ENCODE peak calls at places on chromosomes 16 and 17, in seven cellular contexts. One of them, this sample, is unnamed. For H3K79me2 and H3K4me1, the result is how much of the 10 kb centered on the place peaks cover.

GRCh38 chr16:2276501-2277195 is 8.7 kb upstream of the RNPS1 start:
- DNase-seq in MM.1S: no peak
- DNase-seq in fibroblast of lung: no peak
- DNase-seq in neural progenitor cell: no peak
- DNase-seq in mammary epithelial cell: no peak
- DNase-seq in SK-N-SH: no peak
- DNase-seq in mesendoderm: no peak
- DNase-seq in this sample: no peak

GRCh38 chr16:24635900-24636610 is 93.4 kb upstream of the TNRC6A start:
- DNase-seq in MM.1S: no peak
- DNase-seq in fibroblast of lung: peak
- DNase-seq in neural progenitor cell: no peak
- DNase-seq in mammary epithelial cell: peak
- DNase-seq in SK-N-SH: peak
- DNase-seq in mesendoderm: no peak
- DNase-seq in this sample: peak

GRCh38 chr17:68424861-68425260 is 32.4 kb downstream of the WIPI1 start:
- DNase-seq in MM.1S: no peak
- DNase-seq in fibroblast of lung: no peak
- DNase-seq in neural progenitor cell: peak
- DNase-seq in mammary epithelial cell: peak
- DNase-seq in SK-N-SH: no peak
- DNase-seq in mesendoderm: peak
- DNase-seq in this sample: peak

GRCh38 chr16:88971371-88972097 is 5.5 kb downstream of the CBFA2T3 start:
- DNase-seq in MM.1S: no peak
- DNase-seq in fibroblast of lung: no peak
- DNase-seq in neural progenitor cell: no peak
- DNase-seq in mammary epithelial cell: no peak
- DNase-seq in SK-N-SH: no peak
- DNase-seq in mesendoderm: no peak
- DNase-seq in this sample: no peak

GRCh38 chr17:62562656-62563055 is 64.8 kb upstream of the MRC2 start:
- DNase-seq in MM.1S: no peak
- DNase-seq in fibroblast of lung: peak
- DNase-seq in neural progenitor cell: no peak
- DNase-seq in mammary epithelial cell: peak
- DNase-seq in SK-N-SH: no peak
- DNase-seq in mesendoderm: no peak
- DNase-seq in this sample: peak

GRCh38 chr17:8080799-8081219 is 6.7 kb downstream of the ALOX12B start:
- DNase-seq in MM.1S: no peak
- DNase-seq in fibroblast of lung: no peak
- DNase-seq in neural progenitor cell: no peak
- DNase-seq in mammary epithelial cell: no peak
- DNase-seq in SK-N-SH: no peak
- DNase-seq in mesendoderm: no peak
- DNase-seq in this sample: no peak

GRCh38 chr17:60158751-60159478 is 9.1 kb downstream of the CA4 start:
- DNase-seq in MM.1S: no peak
- DNase-seq in fibroblast of lung: no peak
- DNase-seq in neural progenitor cell: no peak
- DNase-seq in mammary epithelial cell: no peak
- DNase-seq in SK-N-SH: peak
- DNase-seq in mesendoderm: no peak
- DNase-seq in this sample: no peak

GRCh38 chr17:40122466-40122943 is 734 bp downstream of the MSL1 start:
- DNase-seq in MM.1S: peak
- DNase-seq in fibroblast of lung: peak
- DNase-seq in neural progenitor cell: peak
- DNase-seq in mammary epithelial cell: peak
- DNase-seq in SK-N-SH: peak
- DNase-seq in mesendoderm: peak
- DNase-seq in this sample: peak

GRCh38 chr17:1907818-1908698 is 78.3 kb downstream of the RPA1 start:
- DNase-seq in MM.1S: no peak
- DNase-seq in fibroblast of lung: peak
- DNase-seq in neural progenitor cell: peak
- DNase-seq in mammary epithelial cell: no peak
- DNase-seq in SK-N-SH: no peak
- DNase-seq in mesendoderm: peak
- DNase-seq in this sample: peak

GRCh38 chr16:50598256-50598894 is 50.2 kb downstream of the NKD1 start:
- DNase-seq in MM.1S: no peak
- DNase-seq in fibroblast of lung: no peak
- DNase-seq in neural progenitor cell: no peak
- DNase-seq in mammary epithelial cell: no peak
- DNase-seq in SK-N-SH: peak
- DNase-seq in mesendoderm: no peak
- DNase-seq in this sample: no peak

GRCh38 chr16:2813661-2814288 is 3.3 kb upstream of the PRSS21 start:
- DNase-seq in MM.1S: no peak
- DNase-seq in fibroblast of lung: no peak
- DNase-seq in neural progenitor cell: no peak
- DNase-seq in mammary epithelial cell: no peak
- DNase-seq in SK-N-SH: no peak
- DNase-seq in mesendoderm: no peak
- DNase-seq in this sample: no peak

GRCh38 chr16:74184839-74185238 is 111.8 kb upstream of the PSMD7 start:
- DNase-seq in MM.1S: no peak
- DNase-seq in fibroblast of lung: no peak
- DNase-seq in neural progenitor cell: no peak
- DNase-seq in mammary epithelial cell: no peak
- DNase-seq in SK-N-SH: no peak
- DNase-seq in mesendoderm: no peak
- DNase-seq in this sample: no peak

GRCh38 chr17:74569392-74570003 is 2.2 kb upstream of the CD300H start:
- DNase-seq in MM.1S: peak
- DNase-seq in fibroblast of lung: peak
- DNase-seq in neural progenitor cell: no peak
- DNase-seq in mammary epithelial cell: peak
- DNase-seq in SK-N-SH: no peak
- DNase-seq in mesendoderm: peak
- DNase-seq in this sample: peak

GRCh38 chr17:31197991-31198390 is 99.0 kb downstream of the OMG start:
- DNase-seq in MM.1S: no peak
- DNase-seq in fibroblast of lung: no peak
- DNase-seq in neural progenitor cell: no peak
- DNase-seq in mammary epithelial cell: peak
- DNase-seq in SK-N-SH: no peak
- DNase-seq in mesendoderm: no peak
- DNase-seq in this sample: peak

GRCh38 chr17:74274060-74274702 is at the start of gene DNAI2:
- DNase-seq in MM.1S: no peak
- DNase-seq in fibroblast of lung: no peak
- DNase-seq in neural progenitor cell: peak
- DNase-seq in mammary epithelial cell: no peak
- DNase-seq in SK-N-SH: peak
- DNase-seq in mesendoderm: peak
- DNase-seq in this sample: no peak

GRCh38 chr17:21373034-21373433 is 3.1 kb upstream of the KCNJ12 start:
- DNase-seq in MM.1S: peak
- DNase-seq in fibroblast of lung: no peak
- DNase-seq in neural progenitor cell: no peak
- DNase-seq in mammary epithelial cell: no peak
- DNase-seq in SK-N-SH: no peak
- DNase-seq in mesendoderm: no peak
- DNase-seq in this sample: no peak

GRCh38 chr16:89312194-89312593 is 94.7 kb downstream of the ZNF778 start:
- DNase-seq in MM.1S: no peak
- DNase-seq in fibroblast of lung: no peak
- DNase-seq in neural progenitor cell: no peak
- DNase-seq in mammary epithelial cell: no peak
- DNase-seq in SK-N-SH: no peak
- DNase-seq in mesendoderm: no peak
- DNase-seq in this sample: no peak

GRCh38 chr16:66515543-66516171 is 34.3 kb downstream of the TK2 start:
- DNase-seq in MM.1S: peak
- DNase-seq in fibroblast of lung: peak
- DNase-seq in neural progenitor cell: no peak
- DNase-seq in mammary epithelial cell: no peak
- DNase-seq in SK-N-SH: no peak
- DNase-seq in mesendoderm: peak
- DNase-seq in this sample: peak

GRCh38 chr16:30922420-30922959 is 882 bp upstream of the FBXL19 start:
- DNase-seq in MM.1S: peak
- DNase-seq in fibroblast of lung: peak
- DNase-seq in neural progenitor cell: peak
- DNase-seq in mammary epithelial cell: peak
- DNase-seq in SK-N-SH: peak
- DNase-seq in mesendoderm: peak
- DNase-seq in this sample: peak

GRCh38 chr17:73494096-73494954 is 149.9 kb downstream of the SDK2 start:
- DNase-seq in MM.1S: no peak
- DNase-seq in fibroblast of lung: no peak
- DNase-seq in neural progenitor cell: no peak
- DNase-seq in mammary epithelial cell: no peak
- DNase-seq in SK-N-SH: peak
- DNase-seq in mesendoderm: no peak
- DNase-seq in this sample: no peak

GRCh38 chr16:47713225-47713595 is 252.1 kb downstream of the PHKB start:
- DNase-seq in MM.1S: no peak
- DNase-seq in fibroblast of lung: peak
- DNase-seq in neural progenitor cell: no peak
- DNase-seq in mammary epithelial cell: peak
- DNase-seq in SK-N-SH: peak
- DNase-seq in mesendoderm: no peak
- DNase-seq in this sample: peak

GRCh38 chr16:89504061-89504460 is 4.1 kb upstream of the SPG7 start:
- DNase-seq in MM.1S: no peak
- DNase-seq in fibroblast of lung: no peak
- DNase-seq in neural progenitor cell: no peak
- DNase-seq in mammary epithelial cell: no peak
- DNase-seq in SK-N-SH: no peak
- DNase-seq in mesendoderm: no peak
- DNase-seq in this sample: no peak

GRCh38 chr17:49110504-49110903 is 22.1 kb upstream of the B4GALNT2 start:
- DNase-seq in MM.1S: no peak
- DNase-seq in fibroblast of lung: no peak
- DNase-seq in neural progenitor cell: no peak
- DNase-seq in mammary epithelial cell: peak
- DNase-seq in SK-N-SH: no peak
- DNase-seq in mesendoderm: no peak
- DNase-seq in this sample: peak

GRCh38 chr17:49111934-49112333 is 20.6 kb upstream of the B4GALNT2 start:
- DNase-seq in MM.1S: no peak
- DNase-seq in fibroblast of lung: no peak
- DNase-seq in neural progenitor cell: no peak
- DNase-seq in mammary epithelial cell: peak
- DNase-seq in SK-N-SH: no peak
- DNase-seq in mesendoderm: no peak
- DNase-seq in this sample: peak

GRCh38 chr17:49106366-49107210 is 26.0 kb upstream of the B4GALNT2 start:
- DNase-seq in MM.1S: no peak
- DNase-seq in fibroblast of lung: peak
- DNase-seq in neural progenitor cell: no peak
- DNase-seq in mammary epithelial cell: peak
- DNase-seq in SK-N-SH: no peak
- DNase-seq in mesendoderm: peak
- DNase-seq in this sample: peak

GRCh38 chr17:49107211-49107557 is 25.4 kb upstream of the B4GALNT2 start:
- DNase-seq in MM.1S: no peak
- DNase-seq in fibroblast of lung: no peak
- DNase-seq in neural progenitor cell: no peak
- DNase-seq in mammary epithelial cell: no peak
- DNase-seq in SK-N-SH: no peak
- DNase-seq in mesendoderm: no peak
- DNase-seq in this sample: no peak

GRCh38 chr17:49108318-49108717 is 24.3 kb upstream of the B4GALNT2 start:
- DNase-seq in MM.1S: no peak
- DNase-seq in fibroblast of lung: peak
- DNase-seq in neural progenitor cell: no peak
- DNase-seq in mammary epithelial cell: peak
- DNase-seq in SK-N-SH: no peak
- DNase-seq in mesendoderm: peak
- DNase-seq in this sample: peak
- H3K79me2 ChIP-seq in MM.1S: under half
- H3K79me2 ChIP-seq in fibroblast of lung: under half
- H3K79me2 ChIP-seq in neural progenitor cell: under half
- H3K79me2 ChIP-seq in mammary epithelial cell: under half
- H3K79me2 ChIP-seq in SK-N-SH: under half
- H3K79me2 ChIP-seq in mesendoderm: under half
- H3K79me2 ChIP-seq in this sample: under half

DNA sequence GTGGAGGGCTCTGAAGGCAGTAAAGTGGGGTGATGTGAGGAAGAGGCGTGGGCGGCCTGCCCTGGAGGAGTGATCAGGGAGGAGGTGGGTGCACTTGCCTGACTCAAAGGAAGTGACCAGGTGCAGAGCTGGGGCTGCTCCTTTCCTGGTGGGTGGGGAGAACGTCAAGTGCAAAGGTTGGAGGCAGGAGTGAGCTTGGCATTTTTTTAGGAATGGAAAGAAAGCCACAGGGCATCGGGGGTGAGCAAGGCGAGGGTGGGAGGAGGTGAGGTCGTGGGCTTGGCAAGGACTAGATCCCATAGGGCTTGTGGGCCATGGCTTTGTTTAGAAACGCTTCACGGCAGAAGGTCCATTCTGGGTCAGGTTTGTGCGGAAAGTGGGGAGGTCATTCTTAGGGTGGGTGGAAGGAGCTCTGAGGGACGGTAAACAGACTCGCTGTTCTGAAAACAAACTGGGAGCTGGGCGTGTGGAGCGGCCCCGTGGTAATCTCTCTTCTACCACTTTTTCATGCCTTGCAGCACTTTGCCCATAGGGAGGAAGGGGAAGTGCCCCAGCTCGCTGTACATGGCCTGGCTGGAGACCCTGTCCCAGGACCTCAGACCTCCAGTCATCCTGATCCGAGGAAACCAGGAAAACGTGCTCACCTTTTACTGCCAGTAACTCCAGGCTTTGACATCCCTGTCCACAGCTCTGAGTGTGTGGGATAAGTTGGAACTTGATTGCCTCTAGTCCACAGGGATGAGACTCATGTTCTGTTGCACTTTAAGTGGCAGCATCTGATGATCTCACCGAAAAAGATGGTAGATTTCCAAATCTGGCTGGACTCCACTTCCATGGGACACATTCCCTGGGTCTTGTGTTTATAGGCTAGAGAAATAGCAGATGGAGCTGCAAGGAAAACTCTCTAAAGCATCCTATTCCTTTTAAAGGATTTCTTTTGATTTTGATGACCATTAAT is 18.9 kb upstream of the HERPUD1 start:
- DNase-seq in MM.1S: no peak
- DNase-seq in fibroblast of lung: peak
- DNase-seq in neural progenitor cell: no peak
- DNase-seq in mammary epithelial cell: peak
- DNase-seq in SK-N-SH: no peak
- DNase-seq in mesendoderm: no peak
- DNase-seq in this sample: no peak
- H3K4me1 ChIP-seq in MM.1S: half or more
- H3K4me1 ChIP-seq in fibroblast of lung: under half
- H3K4me1 ChIP-seq in neural progenitor cell: under half
- H3K4me1 ChIP-seq in mammary epithelial cell: under half
- H3K4me1 ChIP-seq in SK-N-SH: under half
- H3K4me1 ChIP-seq in mesendoderm: under half
- H3K4me1 ChIP-seq in this sample: under half

GRCh38 chr16:69890114-69890890 is 60.8 kb upstream of the CLEC18A start:
- DNase-seq in MM.1S: no peak
- DNase-seq in fibroblast of lung: peak
- DNase-seq in neural progenitor cell: peak
- DNase-seq in mammary epithelial cell: peak
- DNase-seq in SK-N-SH: peak
- DNase-seq in mesendoderm: peak
- DNase-seq in this sample: no peak
- H3K9ac ChIP-seq in MM.1S: no peak
- H3K9ac ChIP-seq in fibroblast of lung: no peak
- H3K9ac ChIP-seq in neural progenitor cell: no peak
- H3K9ac ChIP-seq in mammary epithelial cell: no peak
- H3K9ac ChIP-seq in SK-N-SH: no peak
- H3K9ac ChIP-seq in mesendoderm: no peak
- H3K9ac ChIP-seq in this sample: no peak

GRCh38 chr16:16025214-16025968 is 76.0 kb downstream of the ABCC1 start:
- DNase-seq in MM.1S: no peak
- DNase-seq in fibroblast of lung: peak
- DNase-seq in neural progenitor cell: peak
- DNase-seq in mammary epithelial cell: peak
- DNase-seq in SK-N-SH: no peak
- DNase-seq in mesendoderm: no peak
- DNase-seq in this sample: peak
- H3K79me2 ChIP-seq in MM.1S: under half
- H3K79me2 ChIP-seq in fibroblast of lung: under half
- H3K79me2 ChIP-seq in neural progenitor cell: under half
- H3K79me2 ChIP-seq in mammary epithelial cell: under half
- H3K79me2 ChIP-seq in SK-N-SH: under half
- H3K79me2 ChIP-seq in mesendoderm: under half
- H3K79me2 ChIP-seq in this sample: under half

This sample was measured in PC-3.